ENCODE peak calls at places on chromosomes 13 and 19, in ten cellular contexts. W is effector memory CD4-positive, alpha-beta T cell; H is CD4-positive, CD25-positive, alpha-beta regulatory T cell; L is small intestine; S is GM06990; M is colonic mucosa; A is GM12865; E is thoracic aorta; G is stomach; D is NT2/D1. O is an unnamed sample.

GRCh38 chr13:94431569-94431968 is 47.9 kb downstream of the DCT start:
- DNase-seq in E (no peak), M (no peak), A (no peak), H (no peak), D (no peak), G (no peak), L (no peak), S (no peak), W (no peak), O (no peak)

GRCh38 chr19:2081873-2082810 is 14.0 kb downstream of the MOB3A start:
- DNase-seq in L (no peak), A (peak; percentile 74), E (no peak), H (peak; percentile 79), M (no peak), W (peak; percentile 50), G (peak; percentile 50), S (peak; percentile 57), D (no peak), O (no peak)

GRCh38 chr13:42084722-42085121 is 36.3 kb downstream of the DGKH start:
- DNase-seq in E (no peak), W (no peak), D (no peak), H (no peak), G (no peak), M (no peak), L (no peak), S (peak; percentile 44), A (peak; percentile 24), O (no peak)

GRCh38 chr13:33710924-33711323 is 107.0 kb upstream of the RFC3 start:
- DNase-seq in H (no peak), E (no peak), W (no peak), A (no peak), M (no peak), S (no peak), L (no peak), G (no peak), D (no peak), O (no peak)

GRCh38 chr13:78999494-78999893 is 340.5 kb upstream of the OBI1 start:
- DNase-seq in M (no peak), E (no peak), S (no peak), A (no peak), L (no peak), G (no peak), W (no peak), D (no peak), H (no peak), O (no peak)

GRCh38 chr19:1019980-1020867 is 699 bp downstream of the TMEM259 start:
- DNase-seq in M (peak; percentile 57), W (no peak), E (no peak), H (peak; percentile 62), A (peak; percentile 39), S (no peak), D (no peak), L (peak; percentile 32), G (no peak), O (no peak)

GRCh38 chr13:112783135-112783945 is 93.5 kb downstream of the ATP11A start:
- DNase-seq in H (no peak), M (no peak), L (no peak), D (no peak), W (no peak), G (peak; percentile 23), E (no peak), A (no peak), S (no peak), O (peak; percentile 20)

GRCh38 chr19:43699506-43700367 is 16.1 kb upstream of the IRGC start:
- DNase-seq in M (peak; percentile 51), A (no peak), S (no peak), E (no peak), W (no peak), G (peak; percentile 34), D (peak; percentile 23), L (peak; percentile 50), H (no peak), O (no peak)

GRCh38 chr13:41137951-41138350 is 5.3 kb upstream of the KBTBD6 start:
- DNase-seq in M (no peak), D (no peak), A (no peak), G (no peak), W (no peak), H (no peak), S (no peak), L (no peak), E (no peak), O (no peak)

GRCh38 chr19:17777840-17778620 is 16.9 kb upstream of the B3GNT3 start:
- DNase-seq in L (peak; percentile 75), H (peak; percentile 41), M (peak; percentile 96), G (peak; percentile 79), D (peak; percentile 88), A (peak; percentile 78), S (peak; percentile 77), W (no peak), E (no peak), O (no peak)

GRCh38 chr19:42092350-42092749 is 16.4 kb downstream of the ZNF574 start:
- DNase-seq in A (peak; percentile 50), S (no peak), H (peak; percentile 60), L (peak; percentile 64), W (no peak), G (peak; percentile 45), E (no peak), M (peak; percentile 63), D (no peak), O (no peak)

GRCh38 chr13:33087091-33087490 is 70.9 kb downstream of the KL start:
- DNase-seq in E (no peak), M (no peak), H (no peak), L (no peak), W (no peak), D (no peak), S (no peak), A (no peak), G (no peak), O (no peak)

GRCh38 chr19:54469496-54469934 is 3.6 kb downstream of the CDC42EP5 start:
- DNase-seq in H (no peak), W (no peak), A (no peak), M (peak; percentile 78), G (peak; percentile 70), S (no peak), L (peak; percentile 96), E (no peak), D (no peak), O (no peak)

GRCh38 chr13:93182406-93182805 is 44.2 kb upstream of the GPC6 start:
- DNase-seq in D (no peak), L (no peak), H (no peak), M (no peak), W (no peak), E (no peak), A (no peak), S (no peak), G (no peak), O (no peak)

GRCh38 chr13:43848250-43848649 is 31.3 kb downstream of the CCDC122 start:
- DNase-seq in H (no peak), W (no peak), D (no peak), G (no peak), S (no peak), A (no peak), E (no peak), L (no peak), M (no peak), O (no peak)

GRCh38 chr13:106100261-106100919 is 435.1 kb downstream of the EFNB2 start:
- DNase-seq in L (peak; percentile 96), H (no peak), W (no peak), D (peak; percentile 92), G (peak; percentile 63), S (no peak), A (peak; percentile 42), E (no peak), M (peak; percentile 91), O (no peak)

GRCh38 chr13:66992183-66992582 is 238.0 kb downstream of the PCDH9 start:
- DNase-seq in E (no peak), S (no peak), A (no peak), W (no peak), D (no peak), G (no peak), L (no peak), H (no peak), M (no peak), O (no peak)

GRCh38 chr19:38195237-38195636 is 28.8 kb downstream of the DPF1 start:
- DNase-seq in L (no peak), W (no peak), S (no peak), H (no peak), M (no peak), A (no peak), G (no peak), E (no peak), D (no peak), O (no peak)
- H3K4me3 ChIP-seq in L (no peak overlapping the region), W (no peak overlapping the region), S (no peak overlapping the region), H (no peak overlapping the region), M (no peak overlapping the region), A (no peak overlapping the region), G (no peak overlapping the region), E (no peak overlapping the region), D (no peak overlapping the region), O (no peak overlapping the region)

DNA sequence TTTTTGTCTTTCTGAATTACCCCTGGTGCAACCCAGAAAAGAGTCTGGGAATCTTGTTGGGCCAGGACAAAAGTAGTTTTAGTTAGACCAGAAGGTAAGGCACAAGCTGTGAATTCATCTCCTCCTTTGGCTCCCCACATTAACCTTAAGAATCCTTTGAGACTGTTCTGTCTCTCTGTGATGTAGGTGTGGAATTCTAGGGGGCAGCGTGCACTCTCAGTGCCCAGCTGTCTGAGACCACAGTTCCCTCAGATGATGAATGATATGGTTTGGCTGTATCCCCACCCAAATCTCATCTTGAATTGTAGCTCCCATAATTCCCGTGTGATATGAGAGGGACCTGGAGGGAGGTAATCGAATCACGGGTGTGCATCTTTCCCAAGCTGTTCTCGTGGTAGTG is 43.9 kb downstream of the ZNF506 start:
- DNase-seq in E (no peak), D (no peak), L (no peak), G (no peak), M (no peak), S (no peak), W (no peak), A (no peak), H (no peak), O (no peak)
- H3K4me3 ChIP-seq in E (no peak overlapping the region), D (peak overlapping the region; percentile 89), L (no peak overlapping the region), G (no peak overlapping the region), M (peak overlapping the region; percentile 51), S (peak overlapping the region; percentile 87), W (no peak overlapping the region), A (peak overlapping the region; percentile 72), H (peak overlapping the region; percentile 94), O (no peak overlapping the region)

DNA sequence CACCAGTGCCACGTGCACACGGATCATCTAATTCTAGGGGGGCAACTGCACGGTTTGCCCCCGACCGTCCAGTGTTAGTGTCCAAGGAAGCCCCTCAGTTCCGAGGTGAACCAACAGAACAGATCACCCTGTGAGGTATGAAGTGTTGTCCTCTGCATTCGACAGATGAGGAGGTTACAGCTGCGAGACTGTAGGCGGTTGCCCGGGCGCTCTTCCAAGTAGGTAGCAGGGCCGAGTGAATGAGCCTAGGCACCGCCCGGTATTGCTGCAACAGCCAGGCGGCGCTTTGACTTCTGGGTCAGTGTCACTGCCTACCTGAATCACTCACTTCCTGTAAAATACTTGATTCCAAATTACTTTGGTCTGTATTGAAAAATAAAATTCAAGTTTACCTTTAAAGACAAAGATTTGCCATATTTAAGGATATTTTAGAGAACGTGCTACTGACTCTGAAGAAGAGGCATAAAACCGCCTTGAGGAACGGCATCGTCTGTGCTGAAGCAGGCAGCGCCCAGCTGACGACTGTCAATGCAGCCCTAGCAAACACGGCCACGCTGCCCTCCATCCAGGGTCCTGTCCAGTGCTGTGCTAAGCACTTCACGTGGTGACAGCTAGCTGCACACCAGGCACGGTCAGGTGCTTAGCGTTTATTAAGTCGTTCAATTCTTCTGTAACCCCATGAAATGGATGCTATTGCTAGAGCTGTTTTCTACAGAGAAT is 19.3 kb upstream of the RASA3 start:
- DNase-seq in W (peak; percentile 43), G (peak; percentile 82), S (no peak), A (no peak), E (no peak), L (peak; percentile 88), H (peak; percentile 64), M (peak; percentile 93), D (no peak), O (no peak)
- H3K4me3 ChIP-seq in W (no peak overlapping the region), G (no peak overlapping the region), S (no peak overlapping the region), A (no peak overlapping the region), E (no peak overlapping the region), L (no peak overlapping the region), H (peak overlapping the region; percentile 61), M (no peak overlapping the region), D (no peak overlapping the region), O (no peak overlapping the region)

GRCh38 chr19:6672693-6673290 is 2.8 kb upstream of the TNFSF14 start:
- DNase-seq in L (peak; percentile 27), W (no peak), E (no peak), S (no peak), M (no peak), G (no peak), D (no peak), A (no peak), H (no peak), O (no peak)
- H3K4me3 ChIP-seq in L (no peak overlapping the region), W (no peak overlapping the region), E (no peak overlapping the region), S (no peak overlapping the region), M (no peak overlapping the region), G (no peak overlapping the region), D (no peak overlapping the region), A (no peak overlapping the region), H (no peak overlapping the region), O (no peak overlapping the region)

O was measured in thyroid gland.